ENCODE peak calls at places on chromosomes 11 and 22, in four cellular contexts. One of them, this sample, is unnamed. For H3K4me1, the result is how much of the 10 kb centered on the place peaks cover.

GRCh38 chr11:128437137-128437536 is 150.2 kb downstream of the ETS1 start:
- DNase-seq in stomach: no peak
- DNase-seq in right lobe of liver: no peak
- DNase-seq in HCT116: no peak
- DNase-seq in this sample: no peak

GRCh38 chr11:123434262-123434661 is 4.2 kb downstream of the GRAMD1B start:
- DNase-seq in right lobe of liver: no peak
- DNase-seq in HCT116: peak
- DNase-seq in stomach: no peak
- DNase-seq in this sample: no peak

GRCh38 chr11:65642014-65642671 is 4.2 kb downstream of the SIPA1 start:
- DNase-seq in right lobe of liver: no peak
- DNase-seq in HCT116: no peak
- DNase-seq in stomach: no peak
- DNase-seq in this sample: no peak

GRCh38 chr11:45087761-45088160 is 58.7 kb upstream of the PRDM11 start:
- DNase-seq in HCT116: no peak
- DNase-seq in right lobe of liver: no peak
- DNase-seq in stomach: no peak
- DNase-seq in this sample: no peak

GRCh38 chr11:65415499-65416340 is 6.9 kb upstream of the NEAT1 start:
- DNase-seq in HCT116: no peak
- DNase-seq in stomach: no peak
- DNase-seq in right lobe of liver: peak
- DNase-seq in this sample: peak

GRCh38 chr11:62430350-62430749 is 11.5 kb downstream of the SCGB1A1 start:
- DNase-seq in right lobe of liver: no peak
- DNase-seq in HCT116: no peak
- DNase-seq in stomach: no peak
- DNase-seq in this sample: no peak

GRCh38 chr11:23846902-23847422 is 649.9 kb upstream of the LUZP2 start:
- DNase-seq in stomach: no peak
- DNase-seq in right lobe of liver: no peak
- DNase-seq in HCT116: no peak
- DNase-seq in this sample: no peak

GRCh38 chr22:26701323-26701722 is 43.9 kb downstream of the MIAT start:
- DNase-seq in HCT116: no peak
- DNase-seq in stomach: no peak
- DNase-seq in right lobe of liver: no peak
- DNase-seq in this sample: no peak

GRCh38 chr11:80860632-80861031 is 1419.8 kb upstream of the TENM4 start:
- DNase-seq in stomach: no peak
- DNase-seq in HCT116: no peak
- DNase-seq in right lobe of liver: no peak
- DNase-seq in this sample: no peak

GRCh38 chr11:2355000-2355644 is 22.0 kb upstream of the CD81 start:
- DNase-seq in stomach: no peak
- DNase-seq in right lobe of liver: no peak
- DNase-seq in HCT116: no peak
- DNase-seq in this sample: no peak

GRCh38 chr11:91804057-91804456 is 420.6 kb upstream of the FAT3 start:
- DNase-seq in stomach: no peak
- DNase-seq in HCT116: no peak
- DNase-seq in right lobe of liver: no peak
- DNase-seq in this sample: no peak

GRCh38 chr22:44243761-44244160 is 63.0 kb downstream of the PARVG start:
- DNase-seq in stomach: peak
- DNase-seq in right lobe of liver: no peak
- DNase-seq in HCT116: no peak
- DNase-seq in this sample: no peak

GRCh38 chr11:128310676-128311445 is 276.5 kb downstream of the ETS1 start:
- DNase-seq in right lobe of liver: no peak
- DNase-seq in HCT116: no peak
- DNase-seq in stomach: no peak
- DNase-seq in this sample: no peak

GRCh38 chr11:102763440-102763839 is 17.0 kb downstream of the MMP10 start:
- DNase-seq in HCT116: no peak
- DNase-seq in right lobe of liver: no peak
- DNase-seq in stomach: no peak
- DNase-seq in this sample: no peak

GRCh38 chr22:41687901-41688364 is 734 bp downstream of the SNU13 start:
- DNase-seq in stomach: no peak
- DNase-seq in HCT116: no peak
- DNase-seq in right lobe of liver: no peak
- DNase-seq in this sample: no peak

GRCh38 chr11:121337740-121338272 is 45.2 kb downstream of the SC5D start:
- DNase-seq in HCT116: no peak
- DNase-seq in stomach: no peak
- DNase-seq in right lobe of liver: no peak
- DNase-seq in this sample: no peak

GRCh38 chr11:78961938-78962701 is 387.5 kb upstream of the NARS2 start:
- DNase-seq in HCT116: no peak
- DNase-seq in right lobe of liver: no peak
- DNase-seq in stomach: no peak
- DNase-seq in this sample: peak

GRCh38 chr22:24433001-24433867 is 5.8 kb downstream of the ADORA2A start:
- DNase-seq in HCT116: no peak
- DNase-seq in right lobe of liver: peak
- DNase-seq in stomach: no peak
- DNase-seq in this sample: no peak

GRCh38 chr11:103659743-103660142 is 376.7 kb upstream of the DDI1 start:
- DNase-seq in HCT116: no peak
- DNase-seq in right lobe of liver: no peak
- DNase-seq in stomach: no peak
- DNase-seq in this sample: no peak

GRCh38 chr11:61049854-61050253 is 52.4 kb upstream of the CD5 start:
- DNase-seq in stomach: no peak
- DNase-seq in HCT116: no peak
- DNase-seq in right lobe of liver: no peak
- DNase-seq in this sample: no peak

GRCh38 chr11:47433157-47433556 is 6.9 kb upstream of the PSMC3 start:
- DNase-seq in HCT116: no peak
- DNase-seq in right lobe of liver: no peak
- DNase-seq in stomach: no peak
- DNase-seq in this sample: no peak

GRCh38 chr11:65637794-65638317 is at the start of gene SIPA1:
- DNase-seq in stomach: peak
- DNase-seq in right lobe of liver: peak
- DNase-seq in HCT116: peak
- DNase-seq in this sample: peak

GRCh38 chr11:85619497-85619896 is 7.6 kb downstream of the DLG2 start:
- DNase-seq in right lobe of liver: peak
- DNase-seq in stomach: no peak
- DNase-seq in HCT116: no peak
- DNase-seq in this sample: no peak

GRCh38 chr22:26751217-26751616 is 93.8 kb downstream of the MIAT start:
- DNase-seq in right lobe of liver: no peak
- DNase-seq in HCT116: no peak
- DNase-seq in stomach: no peak
- DNase-seq in this sample: no peak

GRCh38 chr11:130178992-130179391 is 19.4 kb downstream of the ST14 start:
- DNase-seq in right lobe of liver: no peak
- DNase-seq in HCT116: no peak
- DNase-seq in stomach: no peak
- DNase-seq in this sample: no peak

GRCh38 chr22:38086942-38087341 is 3.0 kb upstream of the SLC16A8 start:
- DNase-seq in HCT116: no peak
- DNase-seq in stomach: no peak
- DNase-seq in right lobe of liver: peak
- DNase-seq in this sample: no peak

GRCh38 chr22:38086001-38086845 is 2.2 kb upstream of the SLC16A8 start:
- DNase-seq in right lobe of liver: peak
- DNase-seq in HCT116: no peak
- DNase-seq in stomach: no peak
- DNase-seq in this sample: peak

GRCh38 chr22:38089474-38089851 is 5.5 kb upstream of the SLC16A8 start:
- DNase-seq in right lobe of liver: no peak
- DNase-seq in HCT116: no peak
- DNase-seq in stomach: no peak
- DNase-seq in this sample: no peak

GRCh38 chr22:38087855-38088254 is 3.9 kb upstream of the SLC16A8 start:
- DNase-seq in right lobe of liver: no peak
- DNase-seq in HCT116: no peak
- DNase-seq in stomach: no peak
- DNase-seq in this sample: no peak

GRCh38 chr22:38088723-38089473 is 4.9 kb upstream of the SLC16A8 start:
- DNase-seq in right lobe of liver: no peak
- DNase-seq in HCT116: no peak
- DNase-seq in stomach: no peak
- DNase-seq in this sample: no peak
- H3K4me3 ChIP-seq in right lobe of liver: no peak
- H3K4me3 ChIP-seq in HCT116: no peak
- H3K4me3 ChIP-seq in stomach: peak
- H3K4me3 ChIP-seq in this sample: no peak

GRCh38 chr22:40466976-40467375 is 96.6 kb downstream of the SGSM3 start:
- DNase-seq in HCT116: no peak
- DNase-seq in right lobe of liver: no peak
- DNase-seq in stomach: no peak
- DNase-seq in this sample: no peak

GRCh38 chr22:40462195-40462988 is 92.0 kb downstream of the SGSM3 start:
- DNase-seq in right lobe of liver: no peak
- DNase-seq in HCT116: no peak
- DNase-seq in stomach: no peak
- DNase-seq in this sample: no peak

GRCh38 chr22:40463017-40463631 is 92.7 kb downstream of the SGSM3 start:
- DNase-seq in HCT116: no peak
- DNase-seq in right lobe of liver: no peak
- DNase-seq in stomach: no peak
- DNase-seq in this sample: no peak

GRCh38 chr22:40469181-40469580 is 98.8 kb downstream of the SGSM3 start:
- DNase-seq in HCT116: no peak
- DNase-seq in stomach: no peak
- DNase-seq in right lobe of liver: no peak
- DNase-seq in this sample: no peak

DNA sequence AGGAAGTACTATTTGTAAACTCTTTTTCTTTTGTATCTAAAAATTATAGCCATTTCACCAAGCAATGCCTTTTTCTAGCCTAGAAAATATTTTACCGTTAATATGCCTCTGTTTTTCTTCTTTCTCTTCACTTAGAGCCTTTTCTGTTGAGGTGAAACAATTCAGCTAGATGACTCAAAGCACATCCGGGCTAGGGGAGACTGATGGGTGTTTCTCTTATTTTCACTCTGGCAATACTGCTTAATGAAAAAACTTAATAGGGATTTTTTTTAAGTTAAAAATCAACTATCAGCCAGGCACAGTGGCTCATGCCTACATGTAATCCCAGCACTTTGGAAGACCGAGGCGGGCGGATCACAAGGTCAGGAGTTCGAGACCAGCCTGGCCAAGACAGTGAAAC is 93.3 kb downstream of the SGSM3 start:
- DNase-seq in HCT116: no peak
- DNase-seq in stomach: no peak
- DNase-seq in right lobe of liver: no peak
- DNase-seq in this sample: no peak
- H3K27ac ChIP-seq in HCT116: no peak
- H3K27ac ChIP-seq in stomach: no peak
- H3K27ac ChIP-seq in right lobe of liver: no peak
- H3K27ac ChIP-seq in this sample: no peak

GRCh38 chr22:28951969-28952521 is 68.7 kb downstream of the ZNRF3 start:
- DNase-seq in HCT116: no peak
- DNase-seq in stomach: no peak
- DNase-seq in right lobe of liver: no peak
- DNase-seq in this sample: no peak
- H3K4me1 ChIP-seq in HCT116: under half
- H3K4me1 ChIP-seq in stomach: under half
- H3K4me1 ChIP-seq in right lobe of liver: under half
- H3K4me1 ChIP-seq in this sample: under half

GRCh38 chr22:33299245-33299956 is 241.2 kb upstream of the SYN3 start:
- DNase-seq in stomach: no peak
- DNase-seq in HCT116: no peak
- DNase-seq in right lobe of liver: no peak
- DNase-seq in this sample: no peak
- H3K4me3 ChIP-seq in stomach: no peak
- H3K4me3 ChIP-seq in HCT116: no peak
- H3K4me3 ChIP-seq in right lobe of liver: no peak
- H3K4me3 ChIP-seq in this sample: no peak

GRCh38 chr11:118918686-118919280 is 6.9 kb downstream of the BCL9L start:
- DNase-seq in right lobe of liver: peak
- DNase-seq in stomach: no peak
- DNase-seq in HCT116: no peak
- DNase-seq in this sample: no peak
- H3K27ac ChIP-seq in right lobe of liver: peak
- H3K27ac ChIP-seq in stomach: peak
- H3K27ac ChIP-seq in HCT116: peak
- H3K27ac ChIP-seq in this sample: peak

GRCh38 chr22:17774928-17775675 is 833 bp upstream of the BID start:
- DNase-seq in right lobe of liver: no peak
- DNase-seq in HCT116: no peak
- DNase-seq in stomach: no peak
- DNase-seq in this sample: no peak
- H3K4me1 ChIP-seq in right lobe of liver: under half
- H3K4me1 ChIP-seq in HCT116: under half
- H3K4me1 ChIP-seq in stomach: half or more
- H3K4me1 ChIP-seq in this sample: under half

DNA sequence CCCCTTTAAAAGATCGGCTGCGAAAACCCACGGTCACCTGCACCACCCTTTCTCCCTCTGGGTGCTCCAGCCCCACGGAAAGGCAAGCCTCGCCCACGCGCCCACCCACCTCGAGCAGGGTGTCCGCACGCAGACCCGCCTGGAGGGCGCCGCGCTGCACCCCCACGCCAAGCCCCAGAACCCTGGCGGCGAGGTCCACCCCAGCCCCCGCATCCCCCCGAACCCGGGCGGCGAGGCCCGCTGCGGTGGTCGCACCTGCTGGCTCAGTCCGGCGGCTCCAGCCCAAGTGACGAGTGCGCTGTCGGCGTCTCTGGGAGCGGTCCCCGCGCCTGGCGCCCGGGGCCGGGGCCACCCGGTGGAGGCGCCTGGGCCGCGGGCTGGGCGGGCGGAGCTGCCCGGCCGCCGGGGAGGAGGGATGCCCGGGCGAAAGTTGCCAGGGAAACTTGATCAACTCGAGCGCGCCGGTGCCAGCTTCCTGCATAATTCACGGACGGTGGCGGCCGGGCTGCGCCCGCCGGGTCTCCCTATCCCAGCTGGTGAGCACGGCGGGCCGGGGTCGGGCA is 1.1 kb downstream of the SHANK2 start:
- DNase-seq in HCT116: no peak
- DNase-seq in right lobe of liver: no peak
- DNase-seq in stomach: peak
- DNase-seq in this sample: no peak
- H3K4me3 ChIP-seq in HCT116: peak
- H3K4me3 ChIP-seq in right lobe of liver: peak
- H3K4me3 ChIP-seq in stomach: peak
- H3K4me3 ChIP-seq in this sample: peak